ENCODE peak calls at places on chromosomes 7 and 10, in six cellular contexts. One of them, this sample, is unnamed.
A peak's percentile ranks its signal among the peaks of the same experiment; 100 is the strongest.

GRCh38 chr7:45514944-45515343 is 59.2 kb upstream of the ADCY1 start:
- DNase-seq in T-helper 17 cell: no peak
- DNase-seq in AG04450: no peak
- DNase-seq in mucosa of descending colon: no peak
- DNase-seq in ovary: no peak
- DNase-seq in uterus: no peak
- DNase-seq in this sample: no peak

GRCh38 chr7:106041140-106041717 is 70.9 kb downstream of the SYPL1 start:
- DNase-seq in uterus: no peak
- DNase-seq in ovary: no peak
- DNase-seq in mucosa of descending colon: no peak
- DNase-seq in T-helper 17 cell: no peak
- DNase-seq in AG04450: no peak
- DNase-seq in this sample: peak; percentile 32

GRCh38 chr10:28913850-28914249 is 236.5 kb downstream of the BAMBI start:
- DNase-seq in uterus: no peak
- DNase-seq in mucosa of descending colon: no peak
- DNase-seq in AG04450: no peak
- DNase-seq in T-helper 17 cell: no peak
- DNase-seq in ovary: no peak
- DNase-seq in this sample: no peak

GRCh38 chr7:2613926-2614613 is 17.7 kb upstream of the TTYH3 start:
- DNase-seq in AG04450: no peak
- DNase-seq in T-helper 17 cell: no peak
- DNase-seq in ovary: no peak
- DNase-seq in uterus: peak; percentile 68
- DNase-seq in mucosa of descending colon: no peak
- DNase-seq in this sample: no peak

GRCh38 chr7:64307254-64308018 is 6.3 kb upstream of the ZNF736 start:
- DNase-seq in ovary: peak; percentile 86
- DNase-seq in uterus: peak; percentile 87
- DNase-seq in AG04450: peak; percentile 18
- DNase-seq in T-helper 17 cell: peak; percentile 89
- DNase-seq in mucosa of descending colon: peak; percentile 97
- DNase-seq in this sample: peak; percentile 94

GRCh38 chr10:78588194-78588811 is 480.5 kb upstream of the ZMIZ1 start:
- DNase-seq in AG04450: peak; percentile 80
- DNase-seq in uterus: peak; percentile 72
- DNase-seq in ovary: no peak
- DNase-seq in mucosa of descending colon: no peak
- DNase-seq in T-helper 17 cell: no peak
- DNase-seq in this sample: no peak

GRCh38 chr7:84510501-84510900 is 315.9 kb upstream of the SEMA3A start:
- DNase-seq in AG04450: peak; percentile 44
- DNase-seq in mucosa of descending colon: no peak
- DNase-seq in uterus: no peak
- DNase-seq in T-helper 17 cell: no peak
- DNase-seq in ovary: no peak
- DNase-seq in this sample: no peak

GRCh38 chr10:33241351-33241750 is 93.1 kb downstream of the NRP1 start:
- DNase-seq in T-helper 17 cell: no peak
- DNase-seq in AG04450: no peak
- DNase-seq in uterus: no peak
- DNase-seq in mucosa of descending colon: no peak
- DNase-seq in ovary: no peak
- DNase-seq in this sample: no peak

GRCh38 chr10:128060341-128060851 is 65.8 kb downstream of the MKI67 start:
- DNase-seq in AG04450: no peak
- DNase-seq in mucosa of descending colon: no peak
- DNase-seq in ovary: no peak
- DNase-seq in uterus: no peak
- DNase-seq in T-helper 17 cell: no peak
- DNase-seq in this sample: no peak

GRCh38 chr7:158120751-158121150 is 466.9 kb downstream of the PTPRN2 start:
- DNase-seq in ovary: no peak
- DNase-seq in T-helper 17 cell: no peak
- DNase-seq in uterus: no peak
- DNase-seq in mucosa of descending colon: no peak
- DNase-seq in AG04450: no peak
- DNase-seq in this sample: no peak
- H3K9me3 ChIP-seq in ovary: no peaks in the 10 kb centered on the region
- H3K9me3 ChIP-seq in T-helper 17 cell: no peaks in the 10 kb centered on the region
- H3K9me3 ChIP-seq in uterus: no peaks in the 10 kb centered on the region
- H3K9me3 ChIP-seq in mucosa of descending colon: peaks cover 31% of the 10 kb centered on the region
- H3K9me3 ChIP-seq in AG04450: peaks cover 58% of the 10 kb centered on the region
- H3K9me3 ChIP-seq in this sample: no peaks in the 10 kb centered on the region

DNA sequence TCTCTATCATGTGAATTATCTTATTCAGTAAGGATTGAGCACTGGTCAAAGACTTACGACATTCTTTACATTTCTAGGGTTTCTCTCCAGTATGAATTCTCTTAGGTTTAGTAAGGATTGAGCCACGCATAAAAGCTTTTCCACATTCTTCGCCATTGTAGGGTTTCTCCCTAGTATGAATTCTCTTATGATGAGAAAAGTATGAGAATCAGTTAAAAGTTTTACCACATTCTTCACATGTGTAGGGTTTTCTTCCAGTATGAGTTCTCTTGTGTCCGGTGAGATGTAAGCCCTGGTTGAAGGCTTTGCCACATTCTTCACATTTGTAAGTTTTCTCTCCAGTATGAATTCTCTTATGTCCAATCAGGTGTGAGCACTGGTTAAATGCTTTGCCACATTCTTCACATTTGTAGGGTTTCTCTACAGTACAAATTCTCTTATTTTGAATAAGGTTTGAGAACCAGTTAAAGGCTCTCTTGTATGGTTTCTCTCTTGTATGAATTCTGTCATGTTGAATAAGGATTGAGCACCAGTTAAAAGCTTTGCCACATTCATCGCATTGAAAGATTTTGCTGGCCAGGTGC is 445.9 kb downstream of the ZNF479 start:
- DNase-seq in mucosa of descending colon: no peak
- DNase-seq in AG04450: no peak
- DNase-seq in ovary: no peak
- DNase-seq in T-helper 17 cell: no peak
- DNase-seq in uterus: no peak
- DNase-seq in this sample: no peak
- H3K9me3 ChIP-seq in mucosa of descending colon: peaks cover 89% of the 10 kb centered on the region
- H3K9me3 ChIP-seq in AG04450: peaks cover 20% of the 10 kb centered on the region
- H3K9me3 ChIP-seq in ovary: no peaks in the 10 kb centered on the region
- H3K9me3 ChIP-seq in T-helper 17 cell: peaks cover 4% of the 10 kb centered on the region
- H3K9me3 ChIP-seq in uterus: no peaks in the 10 kb centered on the region
- H3K9me3 ChIP-seq in this sample: peaks cover 37% of the 10 kb centered on the region

DNA sequence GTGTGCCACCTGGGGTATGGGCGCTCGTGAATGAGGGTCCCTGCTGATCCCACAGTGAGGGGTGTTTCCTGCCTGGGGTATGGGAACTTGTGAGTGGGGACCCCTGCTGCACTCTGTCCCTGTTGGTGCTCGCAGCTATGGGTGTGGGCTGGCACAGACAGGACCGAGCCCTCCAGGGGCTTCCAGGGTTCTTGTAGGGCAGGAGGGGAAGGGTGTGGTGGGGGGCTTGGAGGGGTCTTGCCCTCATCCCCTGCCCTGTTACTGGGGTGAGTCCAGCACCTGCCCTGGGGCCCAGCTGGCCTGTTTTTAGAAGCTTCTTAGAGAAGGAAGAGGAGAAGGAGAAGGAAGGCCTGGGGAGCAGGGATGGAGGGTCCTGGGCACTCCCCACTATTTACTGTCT is 377.0 kb upstream of the NUPR2 start:
- DNase-seq in T-helper 17 cell: no peak
- DNase-seq in mucosa of descending colon: no peak
- DNase-seq in uterus: no peak
- DNase-seq in ovary: no peak
- DNase-seq in AG04450: no peak
- DNase-seq in this sample: no peak
- H3K9me3 ChIP-seq in T-helper 17 cell: peaks cover 4% of the 10 kb centered on the region
- H3K9me3 ChIP-seq in mucosa of descending colon: peaks cover 91% of the 10 kb centered on the region
- H3K9me3 ChIP-seq in uterus: no peaks in the 10 kb centered on the region
- H3K9me3 ChIP-seq in ovary: no peaks in the 10 kb centered on the region
- H3K9me3 ChIP-seq in AG04450: peaks cover 84% of the 10 kb centered on the region
- H3K9me3 ChIP-seq in this sample: peaks cover 56% of the 10 kb centered on the region

DNA sequence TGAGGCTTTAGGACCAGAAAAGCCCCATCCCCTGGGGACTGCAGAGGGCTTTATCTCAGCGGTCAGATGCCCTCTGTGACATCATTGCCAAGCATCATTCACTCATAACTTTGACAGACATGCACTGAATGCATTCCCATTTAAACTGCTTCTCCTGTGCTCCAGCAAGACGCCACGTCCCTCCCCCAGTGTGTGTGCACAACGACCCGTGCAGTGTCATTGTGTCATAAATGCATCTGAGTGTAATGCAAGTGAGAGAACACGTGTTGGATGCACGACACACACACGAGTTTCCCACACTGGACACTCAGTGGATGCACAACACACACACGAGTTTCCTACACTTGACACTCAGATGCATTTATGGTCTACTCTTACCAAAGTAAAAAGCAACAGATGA is 337.9 kb downstream of the PTPRN2 start:
- DNase-seq in uterus: no peak
- DNase-seq in T-helper 17 cell: no peak
- DNase-seq in ovary: no peak
- DNase-seq in AG04450: no peak
- DNase-seq in mucosa of descending colon: no peak
- DNase-seq in this sample: no peak
- H3K9me3 ChIP-seq in uterus: no peaks in the 10 kb centered on the region
- H3K9me3 ChIP-seq in T-helper 17 cell: no peaks in the 10 kb centered on the region
- H3K9me3 ChIP-seq in ovary: no peaks in the 10 kb centered on the region
- H3K9me3 ChIP-seq in AG04450: peaks cover 89% of the 10 kb centered on the region
- H3K9me3 ChIP-seq in mucosa of descending colon: no peaks in the 10 kb centered on the region
- H3K9me3 ChIP-seq in this sample: no peaks in the 10 kb centered on the region

DNA sequence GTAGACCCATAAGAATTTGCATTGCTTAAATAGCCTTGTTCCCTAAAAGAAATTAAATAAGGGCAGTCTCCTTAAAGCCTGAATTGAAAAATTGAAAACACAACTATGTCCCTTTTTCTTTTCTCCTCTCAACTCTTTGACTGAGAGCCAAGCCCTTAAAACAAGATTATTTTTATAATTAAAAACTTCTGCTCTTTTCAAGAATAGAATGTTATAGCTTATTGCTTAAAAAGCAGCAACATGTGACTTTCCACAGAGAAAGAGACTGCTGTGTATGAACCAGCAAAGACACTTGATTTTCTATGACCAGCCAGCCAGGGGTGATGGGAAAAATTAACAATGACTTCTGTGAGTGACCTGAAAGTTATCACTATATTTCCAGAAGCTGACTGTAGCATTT is 295.2 kb upstream of the CELF2 start:
- DNase-seq in AG04450: no peak
- DNase-seq in T-helper 17 cell: no peak
- DNase-seq in uterus: no peak
- DNase-seq in mucosa of descending colon: no peak
- DNase-seq in ovary: no peak
- DNase-seq in this sample: no peak
- H3K9me3 ChIP-seq in AG04450: no peaks in the 10 kb centered on the region
- H3K9me3 ChIP-seq in T-helper 17 cell: no peaks in the 10 kb centered on the region
- H3K9me3 ChIP-seq in uterus: no peaks in the 10 kb centered on the region
- H3K9me3 ChIP-seq in mucosa of descending colon: no peaks in the 10 kb centered on the region
- H3K9me3 ChIP-seq in ovary: no peaks in the 10 kb centered on the region
- H3K9me3 ChIP-seq in this sample: no peaks in the 10 kb centered on the region

GRCh38 chr10:130421909-130422308 is 285.7 kb downstream of the GLRX3 start:
- DNase-seq in uterus: no peak
- DNase-seq in AG04450: no peak
- DNase-seq in mucosa of descending colon: no peak
- DNase-seq in ovary: no peak
- DNase-seq in T-helper 17 cell: no peak
- DNase-seq in this sample: no peak

GRCh38 chr10:130425169-130425568 is 289.0 kb downstream of the GLRX3 start:
- DNase-seq in AG04450: no peak
- DNase-seq in uterus: no peak
- DNase-seq in ovary: no peak
- DNase-seq in mucosa of descending colon: no peak
- DNase-seq in T-helper 17 cell: no peak
- DNase-seq in this sample: no peak

GRCh38 chr10:130424418-130424817 is 288.2 kb downstream of the GLRX3 start:
- DNase-seq in T-helper 17 cell: no peak
- DNase-seq in uterus: no peak
- DNase-seq in AG04450: no peak
- DNase-seq in mucosa of descending colon: no peak
- DNase-seq in ovary: no peak
- DNase-seq in this sample: no peak

GRCh38 chr10:130422366-130423324 is 286.5 kb downstream of the GLRX3 start:
- DNase-seq in T-helper 17 cell: no peak
- DNase-seq in uterus: no peak
- DNase-seq in ovary: no peak
- DNase-seq in mucosa of descending colon: no peak
- DNase-seq in AG04450: no peak
- DNase-seq in this sample: no peak

GRCh38 chr10:130423455-130424305 is 287.5 kb downstream of the GLRX3 start:
- DNase-seq in AG04450: no peak
- DNase-seq in uterus: no peak
- DNase-seq in T-helper 17 cell: no peak
- DNase-seq in mucosa of descending colon: no peak
- DNase-seq in ovary: no peak
- DNase-seq in this sample: no peak
- H3K9me3 ChIP-seq in AG04450: peaks cover 79% of the 10 kb centered on the region
- H3K9me3 ChIP-seq in uterus: no peaks in the 10 kb centered on the region
- H3K9me3 ChIP-seq in T-helper 17 cell: no peaks in the 10 kb centered on the region
- H3K9me3 ChIP-seq in mucosa of descending colon: peaks cover 5% of the 10 kb centered on the region
- H3K9me3 ChIP-seq in ovary: no peaks in the 10 kb centered on the region
- H3K9me3 ChIP-seq in this sample: no peaks in the 10 kb centered on the region

GRCh38 chr7:57646901-57647246 is 196.9 kb downstream of the ZNF716 start:
- DNase-seq in ovary: no peak
- DNase-seq in T-helper 17 cell: no peak
- DNase-seq in uterus: no peak
- DNase-seq in AG04450: no peak
- DNase-seq in mucosa of descending colon: no peak
- DNase-seq in this sample: no peak
- H3K9me3 ChIP-seq in ovary: no peaks in the 10 kb centered on the region
- H3K9me3 ChIP-seq in T-helper 17 cell: no peaks in the 10 kb centered on the region
- H3K9me3 ChIP-seq in uterus: no peaks in the 10 kb centered on the region
- H3K9me3 ChIP-seq in AG04450: peaks cover 84% of the 10 kb centered on the region
- H3K9me3 ChIP-seq in mucosa of descending colon: peaks cover 70% of the 10 kb centered on the region
- H3K9me3 ChIP-seq in this sample: no peaks in the 10 kb centered on the region

GRCh38 chr10:133420028-133420427 is 4.4 kb downstream of the SPRN start:
- DNase-seq in ovary: no peak
- DNase-seq in T-helper 17 cell: no peak
- DNase-seq in uterus: no peak
- DNase-seq in AG04450: no peak
- DNase-seq in mucosa of descending colon: no peak
- DNase-seq in this sample: no peak
- H3K9me3 ChIP-seq in ovary: no peaks in the 10 kb centered on the region
- H3K9me3 ChIP-seq in T-helper 17 cell: no peaks in the 10 kb centered on the region
- H3K9me3 ChIP-seq in uterus: no peaks in the 10 kb centered on the region
- H3K9me3 ChIP-seq in AG04450: peaks cover 4% of the 10 kb centered on the region
- H3K9me3 ChIP-seq in mucosa of descending colon: no peaks in the 10 kb centered on the region
- H3K9me3 ChIP-seq in this sample: no peaks in the 10 kb centered on the region

GRCh38 chr10:133445751-133446708 is 7.7 kb upstream of the SCART1 start:
- DNase-seq in uterus: no peak
- DNase-seq in mucosa of descending colon: no peak
- DNase-seq in ovary: peak; percentile 3
- DNase-seq in AG04450: no peak
- DNase-seq in T-helper 17 cell: no peak
- DNase-seq in this sample: no peak
- H3K9me3 ChIP-seq in uterus: no peaks in the 10 kb centered on the region
- H3K9me3 ChIP-seq in mucosa of descending colon: peaks cover 32% of the 10 kb centered on the region
- H3K9me3 ChIP-seq in ovary: no peaks in the 10 kb centered on the region
- H3K9me3 ChIP-seq in AG04450: peaks cover 25% of the 10 kb centered on the region
- H3K9me3 ChIP-seq in T-helper 17 cell: peaks cover 5% of the 10 kb centered on the region
- H3K9me3 ChIP-seq in this sample: peaks cover 5% of the 10 kb centered on the region

This sample was measured in naive thymus-derived CD4-positive, alpha-beta T cell.